ENCODE peak calls at places on chromosome 6, in ten cellular contexts. Y, U, B, W, E, P, G, J, I and V are unnamed samples.

GRCh38 chr6:7138921-7139358 is 31.2 kb downstream of the RREB1 start:
- DNase-seq in Y (peak; percentile 98), U (peak; percentile 77), B (no peak), W (no peak), E (no peak), P (no peak), G (peak; percentile 63), J (no peak), I (no peak), V (peak; percentile 49)

GRCh38 chr6:32835167-32835893 is 3.2 kb downstream of the TAP2 start:
- DNase-seq in Y (no peak), U (no peak), B (no peak), W (no peak), E (no peak), P (no peak), G (no peak), J (no peak), I (no peak), V (no peak)

GRCh38 chr6:9360881-9361280 is 925.5 kb upstream of the SLC35B3 start:
- DNase-seq in Y (no peak), U (no peak), B (no peak), W (no peak), E (no peak), P (no peak), G (no peak), J (no peak), I (no peak), V (no peak)

GRCh38 chr6:110723017-110723416 is 92.3 kb downstream of the CDK19 start:
- DNase-seq in Y (no peak), U (no peak), B (no peak), W (no peak), E (no peak), P (no peak), G (no peak), J (no peak), I (no peak), V (no peak)

GRCh38 chr6:137155830-137156229 is 17.6 kb downstream of the IL22RA2 start:
- DNase-seq in Y (peak; percentile 30), U (no peak), B (no peak), W (peak; percentile 47), E (no peak), P (no peak), G (peak; percentile 72), J (no peak), I (no peak), V (peak; percentile 93)

GRCh38 chr6:116408476-116408875 is 37.7 kb downstream of the DSE start:
- DNase-seq in Y (no peak), U (no peak), B (no peak), W (no peak), E (no peak), P (no peak), G (no peak), J (no peak), I (no peak), V (no peak)

GRCh38 chr6:36724514-36725385 is 27.1 kb downstream of the RAB44 start:
- DNase-seq in Y (peak; percentile 88), U (peak; percentile 80), B (no peak), W (peak; percentile 39), E (no peak), P (no peak), G (no peak), J (peak; percentile 61), I (peak; percentile 75), V (peak; percentile 63)

GRCh38 chr6:28335564-28336283 is at the start of gene ZSCAN31:
- DNase-seq in Y (peak; percentile 58), U (peak; percentile 97), B (peak; percentile 60), W (peak; percentile 98), E (peak; percentile 94), P (peak; percentile 73), G (peak; percentile 81), J (peak; percentile 96), I (peak; percentile 100), V (peak; percentile 94)

GRCh38 chr6:35945650-35946025 is 24.7 kb upstream of the SRPK1 start:
- DNase-seq in Y (no peak), U (no peak), B (no peak), W (no peak), E (no peak), P (no peak), G (no peak), J (no peak), I (no peak), V (peak; percentile 14)

GRCh38 chr6:35742842-35743241 is 6.0 kb downstream of the ARMC12 start:
- DNase-seq in Y (no peak), U (no peak), B (no peak), W (no peak), E (no peak), P (no peak), G (no peak), J (no peak), I (no peak), V (no peak)

GRCh38 chr6:70790483-70790882 is 122.8 kb downstream of the SMAP1 start:
- DNase-seq in Y (no peak), U (no peak), B (no peak), W (no peak), E (no peak), P (no peak), G (no peak), J (no peak), I (no peak), V (no peak)

GRCh38 chr6:117446851-117447250 is 21.1 kb upstream of the ROS1 start:
- DNase-seq in Y (no peak), U (no peak), B (no peak), W (no peak), E (no peak), P (no peak), G (no peak), J (no peak), I (no peak), V (no peak)

GRCh38 chr6:158876886-158877285 is 57.7 kb upstream of the EZR start:
- DNase-seq in Y (no peak), U (no peak), B (no peak), W (no peak), E (no peak), P (no peak), G (no peak), J (no peak), I (no peak), V (no peak)

GRCh38 chr6:149990672-149991402 is 27.1 kb downstream of the ULBP1 start:
- DNase-seq in Y (peak; percentile 75), U (no peak), B (no peak), W (no peak), E (no peak), P (peak; percentile 28), G (peak; percentile 33), J (no peak), I (no peak), V (no peak)

GRCh38 chr6:139407718-139408222 is 33.3 kb upstream of the CITED2 start:
- DNase-seq in Y (no peak), U (no peak), B (no peak), W (peak; percentile 97), E (peak; percentile 100), P (no peak), G (no peak), J (no peak), I (no peak), V (peak; percentile 98)

GRCh38 chr6:37486440-37486839 is 13.3 kb downstream of the CCDC167 start:
- DNase-seq in Y (no peak), U (no peak), B (no peak), W (no peak), E (no peak), P (no peak), G (no peak), J (no peak), I (no peak), V (no peak)

GRCh38 chr6:170281331-170282292 is 9.3 kb downstream of the DLL1 start:
- DNase-seq in Y (no peak), U (peak; percentile 32), B (no peak), W (no peak), E (no peak), P (no peak), G (no peak), J (no peak), I (no peak), V (no peak)

GRCh38 chr6:138523347-138524210 is 24.3 kb upstream of the NHSL1 start:
- DNase-seq in Y (peak; percentile 35), U (no peak), B (no peak), W (no peak), E (no peak), P (no peak), G (no peak), J (no peak), I (no peak), V (peak; percentile 80)

GRCh38 chr6:151389640-151390275 is 1.6 kb downstream of the ZBTB2 start:
- DNase-seq in Y (peak; percentile 92), U (no peak), B (no peak), W (no peak), E (no peak), P (peak; percentile 9), G (no peak), J (no peak), I (peak; percentile 86), V (peak; percentile 78)

GRCh38 chr6:161889324-161889723 is 615.5 kb upstream of the AGPAT4 start:
- DNase-seq in Y (no peak), U (no peak), B (no peak), W (no peak), E (no peak), P (no peak), G (no peak), J (no peak), I (no peak), V (no peak)

GRCh38 chr6:74768120-74768519 is 437.7 kb downstream of the COL12A1 start:
- DNase-seq in Y (no peak), U (no peak), B (no peak), W (no peak), E (no peak), P (no peak), G (no peak), J (no peak), I (no peak), V (no peak)

GRCh38 chr6:151478670-151479069 is 15.1 kb upstream of the CCDC170 start:
- DNase-seq in Y (peak; percentile 28), U (no peak), B (no peak), W (no peak), E (no peak), P (no peak), G (no peak), J (no peak), I (no peak), V (no peak)

GRCh38 chr6:141203902-141204575 is 928.7 kb upstream of the GJE1 start:
- DNase-seq in Y (no peak), U (no peak), B (no peak), W (peak; percentile 9), E (no peak), P (no peak), G (no peak), J (no peak), I (no peak), V (peak; percentile 5)

GRCh38 chr6:81561071-81561564 is 191.4 kb downstream of the TENT5A start:
- DNase-seq in Y (peak; percentile 72), U (no peak), B (no peak), W (no peak), E (no peak), P (no peak), G (no peak), J (no peak), I (no peak), V (no peak)

GRCh38 chr6:40894962-40895799 is 143.8 kb downstream of the UNC5CL start:
- DNase-seq in Y (peak; percentile 50), U (peak; percentile 67), B (no peak), W (peak; percentile 19), E (no peak), P (no peak), G (no peak), J (peak; percentile 50), I (no peak), V (peak; percentile 23)

GRCh38 chr6:35487653-35488516 is 9.0 kb downstream of the TEAD3 start:
- DNase-seq in Y (no peak), U (no peak), B (no peak), W (no peak), E (no peak), P (no peak), G (no peak), J (no peak), I (no peak), V (peak; percentile 52)

GRCh38 chr6:78910611-78911134 is 43.3 kb downstream of the IRAK1BP1 start:
- DNase-seq in Y (no peak), U (peak; percentile 13), B (no peak), W (no peak), E (no peak), P (no peak), G (no peak), J (peak; percentile 41), I (no peak), V (peak; percentile 8)

GRCh38 chr6:118761643-118762042 is 110.3 kb upstream of the CEP85L start:
- DNase-seq in Y (peak; percentile 21), U (no peak), B (no peak), W (no peak), E (no peak), P (no peak), G (no peak), J (no peak), I (no peak), V (no peak)